ENCODE peak calls at places on chromosomes 1 and 21, in six cellular contexts. A is IMR-90, N is AG10803, H is transverse colon, T is HL-60, K is A549. S is an unnamed sample.

GRCh38 chr1:159469921-159470595 is 30.5 kb downstream of the OR10J1 start:
- DNase-seq in A (no peak), N (no peak), H (no peak), T (no peak), K (no peak), S (no peak)

GRCh38 chr1:168643152-168643551 is 66.7 kb downstream of the XCL1 start:
- DNase-seq in A (no peak), N (peak; percentile 64), H (no peak), T (no peak), K (no peak), S (no peak)

GRCh38 chr1:25675729-25676476 is 59.3 kb downstream of the MAN1C1 start:
- DNase-seq in A (no peak), N (no peak), H (peak; percentile 57), T (no peak), K (no peak), S (no peak)

GRCh38 chr1:97254731-97255463 is 533.3 kb downstream of the PTBP2 start:
- DNase-seq in A (no peak), N (peak; percentile 8), H (no peak), T (peak; percentile 76), K (no peak), S (no peak)

GRCh38 chr1:42861014-42861399 is 14.6 kb downstream of the ZNF691 start:
- DNase-seq in A (no peak), N (no peak), H (no peak), T (no peak), K (no peak), S (no peak)

GRCh38 chr1:166511754-166512153 is 327.5 kb upstream of the POGK start:
- DNase-seq in A (no peak), N (no peak), H (no peak), T (peak; percentile 79), K (no peak), S (no peak)

GRCh38 chr21:32423320-32423719 is 10.8 kb downstream of the EVA1C start:
- DNase-seq in A (peak; percentile 94), N (peak; percentile 92), H (no peak), T (no peak), K (no peak), S (peak; percentile 77)

GRCh38 chr1:95451904-95452303 is 217.9 kb downstream of the RWDD3 start:
- DNase-seq in A (no peak), N (no peak), H (no peak), T (no peak), K (no peak), S (no peak)

GRCh38 chr1:198258491-198258890 is 101.7 kb downstream of the NEK7 start:
- DNase-seq in A (peak; percentile 87), N (peak; percentile 84), H (no peak), T (no peak), K (no peak), S (peak; percentile 54)

GRCh38 chr1:9235123-9235513 is 544 bp downstream of the H6PD start:
- DNase-seq in A (peak; percentile 62), N (peak; percentile 67), H (no peak), T (no peak), K (peak; percentile 56), S (peak; percentile 53)

GRCh38 chr1:8145525-8145924 is 119.4 kb upstream of the ERRFI1 start:
- DNase-seq in A (no peak), N (no peak), H (no peak), T (no peak), K (no peak), S (no peak)

GRCh38 chr1:246954126-246954525 is 22.4 kb upstream of the AHCTF1 start:
- DNase-seq in A (no peak), N (no peak), H (no peak), T (no peak), K (no peak), S (no peak)

GRCh38 chr1:156638596-156638995 is 3.3 kb upstream of the BCAN start:
- DNase-seq in A (no peak), N (no peak), H (no peak), T (no peak), K (no peak), S (no peak)

GRCh38 chr1:203368624-203369451 is 17.9 kb upstream of the FMOD start:
- DNase-seq in A (peak; percentile 69), N (peak; percentile 96), H (peak; percentile 54), T (peak; percentile 39), K (no peak), S (peak; percentile 98)

GRCh38 chr21:33308586-33309490 is 15.9 kb upstream of the IFNAR1 start:
- DNase-seq in A (peak; percentile 55), N (peak; percentile 72), H (peak; percentile 71), T (peak; percentile 69), K (no peak), S (peak; percentile 79)

GRCh38 chr1:10051656-10052055 is 18.9 kb downstream of the UBE4B start:
- DNase-seq in A (no peak), N (no peak), H (no peak), T (no peak), K (no peak), S (no peak)

GRCh38 chr1:242524571-242525359 is at the start of gene PLD5:
- DNase-seq in A (no peak), N (no peak), H (no peak), T (no peak), K (peak; percentile 52), S (no peak)

GRCh38 chr1:208107817-208108608 is 136.2 kb downstream of the PLXNA2 start:
- DNase-seq in A (peak; percentile 77), N (peak; percentile 61), H (no peak), T (no peak), K (no peak), S (peak; percentile 54)

GRCh38 chr1:39666772-39667171 is 5.1 kb downstream of the NT5C1A start:
- DNase-seq in A (no peak), N (no peak), H (no peak), T (no peak), K (no peak), S (no peak)

DNA sequence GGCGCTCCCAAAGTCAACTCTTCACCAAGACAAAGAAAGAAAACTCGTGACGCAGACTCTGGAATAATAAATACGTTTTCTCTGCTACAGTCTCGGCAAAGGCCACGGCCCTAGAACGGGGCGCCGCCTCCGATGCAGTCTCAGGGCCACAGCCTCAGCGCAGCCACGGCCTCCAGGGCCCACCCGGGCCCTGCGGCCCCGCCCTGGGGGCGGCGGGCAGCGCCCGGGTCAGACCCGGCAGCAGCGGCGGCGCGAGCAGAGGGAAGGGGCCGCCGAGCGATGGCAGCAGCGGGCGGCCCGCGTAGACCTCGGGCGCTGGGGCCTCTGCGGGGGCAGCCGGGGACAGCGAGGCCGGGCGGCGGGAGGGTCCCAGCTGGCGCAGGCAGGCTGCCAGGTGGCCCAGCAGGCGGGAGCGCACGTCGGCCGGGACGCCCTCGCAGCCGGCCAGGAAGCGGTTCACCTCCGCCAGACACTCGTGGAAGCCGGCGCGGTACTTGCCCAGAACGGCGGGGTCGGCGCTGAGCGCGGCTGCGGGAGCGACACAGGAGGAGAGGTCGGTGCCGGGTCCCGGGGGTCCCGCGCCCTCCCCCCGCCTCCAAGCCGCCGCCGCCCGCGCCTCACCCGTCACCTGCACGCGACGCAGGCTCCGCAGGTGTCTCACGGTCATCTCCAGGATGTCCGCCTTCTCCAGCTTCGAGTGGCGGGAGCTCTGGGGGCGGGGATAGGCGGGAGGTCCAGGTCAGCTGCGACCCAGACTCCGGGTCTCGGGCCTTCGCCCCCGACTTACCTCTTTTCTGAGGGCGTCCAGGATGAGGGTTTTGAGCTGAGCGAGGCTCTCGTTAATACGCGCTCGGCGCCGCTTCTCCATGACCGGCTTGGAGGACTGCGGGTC is 746 bp downstream of the HES4 start:
- DNase-seq in A (peak; percentile 41), N (no peak), H (no peak), T (no peak), K (no peak), S (no peak)
- H3K4me3 ChIP-seq in A (peak overlapping the region; percentile 59), N (peak overlapping the region; percentile 66), H (peak overlapping the region; percentile 54), T (no peak overlapping the region), K (peak overlapping the region; percentile 77), S (peak overlapping the region; percentile 58)

GRCh38 chr1:173005196-173005864 is 45.4 kb downstream of the TNFSF18 start:
- DNase-seq in A (no peak), N (no peak), H (no peak), T (no peak), K (no peak), S (no peak)
- TF ChIP-seq CTCF in A (peak; percentile 13), N (peak; percentile 41), H (no peak), T (no peak), K (no peak), S (no peak)

GRCh38 chr1:174322202-174322862 is 125.4 kb upstream of the GPR52 start:
- DNase-seq in A (no peak), N (no peak), H (no peak), T (no peak), K (no peak), S (no peak)

GRCh38 chr1:174326278-174326677 is 121.5 kb upstream of the GPR52 start:
- DNase-seq in A (no peak), N (no peak), H (no peak), T (no peak), K (no peak), S (no peak)

GRCh38 chr1:174324493-174324892 is 123.3 kb upstream of the GPR52 start:
- DNase-seq in A (no peak), N (no peak), H (no peak), T (no peak), K (no peak), S (no peak)

DNA sequence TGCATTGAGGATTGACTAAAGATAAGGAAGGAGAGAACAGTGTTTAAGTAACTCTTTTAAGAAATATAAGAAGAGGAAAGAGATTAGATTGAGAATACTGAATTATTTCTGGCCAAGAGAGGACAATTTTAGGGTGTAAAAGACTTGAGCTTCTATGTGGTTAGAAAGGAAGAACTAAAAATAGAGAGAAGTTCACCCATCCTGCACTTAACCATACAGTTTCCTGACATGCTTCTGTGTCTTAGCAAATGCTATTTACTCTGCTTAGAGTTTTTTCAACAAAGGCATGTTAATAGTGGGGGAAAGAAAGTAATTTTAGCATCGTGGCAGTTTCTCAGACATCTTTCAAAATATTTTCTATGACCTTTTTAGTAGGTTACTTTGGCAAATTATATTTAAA is 122.8 kb upstream of the GPR52 start:
- DNase-seq in A (no peak), N (no peak), H (no peak), T (no peak), K (no peak), S (no peak)
- H3K4me3 ChIP-seq in A (no peak overlapping the region), N (no peak overlapping the region), H (no peak overlapping the region), T (no peak overlapping the region), K (no peak overlapping the region), S (no peak overlapping the region)

GRCh38 chr1:15186073-15186845 is 32.7 kb downstream of the TMEM51 start:
- DNase-seq in A (no peak), N (no peak), H (no peak), T (no peak), K (no peak), S (no peak)

GRCh38 chr1:15184445-15185103 is 31.0 kb downstream of the TMEM51 start:
- DNase-seq in A (no peak), N (no peak), H (no peak), T (no peak), K (no peak), S (no peak)

GRCh38 chr1:15186846-15187151 is 33.3 kb downstream of the TMEM51 start:
- DNase-seq in A (no peak), N (no peak), H (no peak), T (no peak), K (no peak), S (no peak)

GRCh38 chr1:15187175-15187810 is 33.7 kb downstream of the TMEM51 start:
- DNase-seq in A (no peak), N (no peak), H (peak; percentile 40), T (no peak), K (no peak), S (no peak)

DNA sequence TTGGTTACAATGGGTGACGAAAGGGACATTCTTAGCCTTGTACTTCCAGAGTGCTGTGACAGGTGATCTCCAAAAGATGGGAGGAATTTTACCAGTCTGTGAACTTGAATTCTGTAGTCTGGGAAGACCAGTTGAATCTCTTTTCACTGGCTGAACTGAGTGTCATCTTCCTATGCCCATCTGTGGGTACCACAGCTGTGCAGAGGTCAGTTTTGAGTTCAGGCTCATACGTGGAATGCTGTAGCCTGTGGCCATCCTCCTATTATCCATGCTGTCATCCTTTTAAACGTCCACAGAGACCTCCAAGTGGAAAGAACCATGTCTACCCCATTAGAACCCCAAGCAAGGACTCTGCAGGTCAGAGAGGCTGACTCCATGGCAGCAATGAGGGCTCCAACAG is 32.1 kb downstream of the TMEM51 start:
- DNase-seq in A (no peak), N (no peak), H (no peak), T (no peak), K (no peak), S (no peak)
- TF ChIP-seq CTCF in A (no peak), N (no peak), H (no peak), T (no peak), K (no peak), S (no peak)